ENCODE peak calls at places on chromosome 6, in four cellular contexts. X is non-pigmented ciliary epithelial cell; F is H9; G is naive thymus-derived CD8-positive, alpha-beta T cell. W is an unnamed sample.

GRCh38 chr6:107348224-107348623 is 111.1 kb downstream of the PDSS2 start:
- DNase-seq in G (no peak), X (no peak), F (no peak), W (no peak)

GRCh38 chr6:72952808-72953630 is 272.3 kb downstream of the KHDC1L start:
- DNase-seq in X (no peak), G (no peak), F (no peak), W (no peak)

GRCh38 chr6:5003604-5004372 is at the start of gene RPP40:
- DNase-seq in F (peak), X (peak), G (peak), W (peak)

GRCh38 chr6:47126647-47127339 is 84.7 kb upstream of the ADGRF1 start:
- DNase-seq in X (no peak), F (no peak), G (no peak), W (no peak)

GRCh38 chr6:119205911-119206617 is 127.6 kb upstream of the FAM184A start:
- DNase-seq in X (no peak), G (no peak), F (no peak), W (no peak)

GRCh38 chr6:31495580-31495979 is 2.4 kb upstream of the MICB start:
- DNase-seq in G (no peak), X (no peak), F (no peak), W (no peak)

GRCh38 chr6:36633915-36634314 is 39.8 kb downstream of the SRSF3 start:
- DNase-seq in X (no peak), G (no peak), F (no peak), W (no peak)

GRCh38 chr6:109373762-109374161 is 8.5 kb downstream of the CD164 start:
- DNase-seq in F (no peak), G (no peak), X (no peak), W (no peak)

GRCh38 chr6:20542927-20543602 is 8.8 kb downstream of the CDKAL1 start:
- DNase-seq in X (peak), F (no peak), G (no peak), W (no peak)

GRCh38 chr6:16146527-16146955 is 17.7 kb downstream of the MYLIP start:
- DNase-seq in F (no peak), X (no peak), G (no peak), W (no peak)

GRCh38 chr6:24357336-24358218 is at the start of gene DCDC2:
- DNase-seq in X (no peak), G (peak), F (peak), W (peak)

GRCh38 chr6:73854998-73855718 is 159.2 kb downstream of the CD109 start:
- DNase-seq in F (no peak), X (peak), G (no peak), W (peak)

GRCh38 chr6:139820191-139820590 is 445.7 kb upstream of the CITED2 start:
- DNase-seq in F (no peak), G (no peak), X (peak), W (no peak)

GRCh38 chr6:111207141-111207858 is 120.0 kb downstream of the SLC16A10 start:
- DNase-seq in X (no peak), G (no peak), F (no peak), W (no peak)

GRCh38 chr6:3867616-3868502 is 18.7 kb downstream of the FAM50B start:
- DNase-seq in G (no peak), X (no peak), F (no peak), W (no peak)

GRCh38 chr6:131811510-131811909 is 3.7 kb downstream of the ENPP1 start:
- DNase-seq in F (no peak), G (no peak), X (no peak), W (no peak)

GRCh38 chr6:100573169-100573568 is 108.4 kb upstream of the SIM1 start:
- DNase-seq in X (peak), F (no peak), G (no peak), W (no peak)

GRCh38 chr6:134342211-134342610 is 24.3 kb upstream of the SGK1 start:
- DNase-seq in G (no peak), F (no peak), X (no peak), W (no peak)

GRCh38 chr6:166815629-166816028 is 140.7 kb downstream of the RNASET2 start:
- DNase-seq in X (no peak), F (no peak), G (no peak), W (no peak)

W was measured in activated gamma-delta T cell treated with Interleukin-2 at 50 U/mL for 16 hours.